ENCODE peak calls at places on chromosomes 3 and 15, in six cellular contexts. S is heart left ventricle, F is H54, I is lower leg skin, N is HCT116, C is endothelial cell of umbilical vein. Z is an unnamed sample.

GRCh38 chr15:73838795-73839565 is 34.4 kb upstream of the TBC1D21 start:
- DNase-seq in S (peak), F (no peak), I (no peak), N (no peak), C (no peak), Z (peak)

GRCh38 chr15:25249236-25250010 is 189.4 kb downstream of the UBE3A start:
- DNase-seq in S (peak), F (no peak), I (peak), N (no peak), C (no peak), Z (no peak)

GRCh38 chr3:11803977-11804903 is 42.4 kb downstream of the TAMM41 start:
- DNase-seq in S (no peak), F (peak), I (no peak), N (peak), C (peak), Z (no peak)

GRCh38 chr3:123759311-123759710 is 124.8 kb downstream of the MYLK start:
- DNase-seq in S (no peak), F (no peak), I (no peak), N (no peak), C (no peak), Z (no peak)

GRCh38 chr15:91790826-91791225 is 62.7 kb upstream of the SLCO3A1 start:
- DNase-seq in S (no peak), F (no peak), I (no peak), N (no peak), C (no peak), Z (no peak)

GRCh38 chr3:184335661-184336483 is 1.5 kb upstream of the FAM131A start:
- DNase-seq in S (peak), F (peak), I (peak), N (peak), C (peak), Z (peak)

GRCh38 chr3:53802256-53802880 is 43.9 kb downstream of the CHDH start:
- DNase-seq in S (no peak), F (no peak), I (no peak), N (no peak), C (no peak), Z (no peak)

GRCh38 chr3:155428558-155428957 is 135.1 kb upstream of the STRIT1 start:
- DNase-seq in S (no peak), F (no peak), I (no peak), N (no peak), C (no peak), Z (no peak)

GRCh38 chr3:127073931-127074820 is 91.3 kb downstream of the PLXNA1 start:
- DNase-seq in S (no peak), F (no peak), I (no peak), N (no peak), C (peak), Z (peak)

GRCh38 chr3:104629038-104629437 is 737.7 kb upstream of the ALCAM start:
- DNase-seq in S (no peak), F (peak), I (no peak), N (peak), C (peak), Z (no peak)

GRCh38 chr15:78684645-78685044 is 43.6 kb upstream of the CHRNB4 start:
- DNase-seq in S (no peak), F (no peak), I (peak), N (no peak), C (no peak), Z (no peak)

GRCh38 chr15:66780172-66780972 is 78.3 kb downstream of the SMAD6 start:
- DNase-seq in S (no peak), F (peak), I (no peak), N (no peak), C (no peak), Z (no peak)

GRCh38 chr3:55309336-55309735 is 177.8 kb downstream of the WNT5A start:
- DNase-seq in S (no peak), F (no peak), I (no peak), N (no peak), C (no peak), Z (no peak)

GRCh38 chr15:59996498-59997041 is 7.5 kb upstream of the FOXB1 start:
- DNase-seq in S (no peak), F (no peak), I (no peak), N (no peak), C (no peak), Z (no peak)

GRCh38 chr15:40697916-40698315 is 2.9 kb downstream of the RAD51 start:
- DNase-seq in S (no peak), F (no peak), I (no peak), N (no peak), C (no peak), Z (no peak)

GRCh38 chr15:70617076-70617910 is 146.1 kb downstream of the UACA start:
- DNase-seq in S (no peak), F (no peak), I (no peak), N (no peak), C (no peak), Z (no peak)

GRCh38 chr3:155110021-155110420 is 29.9 kb downstream of the MME start:
- DNase-seq in S (no peak), F (no peak), I (no peak), N (no peak), C (no peak), Z (no peak)

GRCh38 chr15:88983861-88984429 is 70.8 kb upstream of the MFGE8 start:
- DNase-seq in S (no peak), F (no peak), I (no peak), N (no peak), C (no peak), Z (no peak)

GRCh38 chr3:196016485-196016884 is 65.4 kb downstream of the TFRC start:
- DNase-seq in S (no peak), F (peak), I (no peak), N (no peak), C (no peak), Z (no peak)

GRCh38 chr3:139123377-139124095 is 78.8 kb upstream of the PRR23C start:
- DNase-seq in S (no peak), F (no peak), I (peak), N (no peak), C (no peak), Z (peak)

GRCh38 chr3:30894521-30895289 is at the start of gene GADL1:
- DNase-seq in S (peak), F (no peak), I (peak), N (no peak), C (peak), Z (peak)

GRCh38 chr3:48215876-48216275 is 7.4 kb upstream of the CAMP start:
- DNase-seq in S (peak), F (no peak), I (no peak), N (no peak), C (no peak), Z (no peak)

GRCh38 chr15:74337146-74337545 is 30.3 kb downstream of the CYP11A1 start:
- DNase-seq in S (no peak), F (no peak), I (no peak), N (no peak), C (no peak), Z (no peak)

DNA sequence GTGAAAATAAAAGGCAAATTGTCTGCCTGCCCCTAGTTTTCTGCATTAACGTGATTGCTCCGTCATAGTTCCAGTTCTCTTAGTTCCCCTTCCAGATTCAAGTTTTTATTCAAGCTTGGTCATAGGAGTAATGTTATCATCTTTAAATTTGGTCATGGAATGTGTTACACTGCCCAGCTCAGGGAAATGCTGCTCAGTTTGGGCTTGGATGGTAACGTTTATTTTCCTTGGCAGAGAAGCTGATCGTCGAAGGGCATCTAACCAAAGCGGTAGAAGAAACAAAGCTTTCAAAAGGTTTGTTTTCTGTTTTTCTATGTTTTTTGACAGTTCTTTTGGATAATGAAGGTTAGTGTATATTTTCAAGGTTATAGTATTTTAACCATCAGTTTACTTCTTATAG is 118.4 kb upstream of the FLNB start:
- DNase-seq in S (no peak), F (no peak), I (no peak), N (no peak), C (peak), Z (no peak)
- TF ChIP-seq POLR2A in S (peak), F (no peak), I (no peak), N (no peak), C (no peak), Z (no peak)

GRCh38 chr3:186080849-186081438 is 27.9 kb downstream of the ETV5 start:
- DNase-seq in S (no peak), F (no peak), I (no peak), N (no peak), C (no peak), Z (no peak)
- TF ChIP-seq POLR2A in S (no peak), F (no peak), I (no peak), N (no peak), C (no peak), Z (no peak)

DNA sequence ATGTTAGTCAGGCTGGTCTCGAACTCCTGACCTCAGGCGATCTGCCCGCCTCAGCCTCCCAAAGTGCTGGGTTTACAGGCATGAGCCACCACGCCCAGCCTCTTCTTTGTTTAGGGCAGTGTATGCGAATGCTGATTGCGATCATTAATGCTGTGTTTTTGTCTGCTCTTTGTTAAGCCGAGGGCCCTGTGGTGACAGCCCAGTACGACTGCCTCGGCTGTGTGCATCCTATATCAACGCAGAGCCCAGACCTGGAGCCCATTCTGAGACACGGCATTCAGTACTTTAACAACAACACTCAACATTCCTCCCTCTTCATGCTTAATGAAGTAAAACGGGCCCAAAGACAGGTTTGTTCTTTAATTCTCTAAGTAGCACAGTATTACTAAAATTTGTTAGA is 7.8 kb downstream of the KNG1 start:
- DNase-seq in S (no peak), F (no peak), I (no peak), N (no peak), C (no peak), Z (no peak)
- TF ChIP-seq POLR2A in S (no peak), F (no peak), I (no peak), N (no peak), C (no peak), Z (no peak)

GRCh38 chr3:134373278-134373941 is 837 bp downstream of the AMOTL2 start:
- DNase-seq in S (peak), F (peak), I (peak), N (no peak), C (peak), Z (peak)
- TF ChIP-seq POLR2A in S (peak), F (peak), I (no peak), N (no peak), C (peak), Z (peak)

GRCh38 chr3:39021465-39022274 is 30.1 kb downstream of the SCN11A start:
- DNase-seq in S (no peak), F (no peak), I (no peak), N (no peak), C (no peak), Z (no peak)

GRCh38 chr3:39021029-39021428 is 30.7 kb downstream of the SCN11A start:
- DNase-seq in S (no peak), F (no peak), I (no peak), N (no peak), C (no peak), Z (no peak)

GRCh38 chr3:39019299-39019698 is 32.4 kb downstream of the SCN11A start:
- DNase-seq in S (no peak), F (no peak), I (no peak), N (no peak), C (no peak), Z (no peak)

GRCh38 chr3:39024497-39024896 is 27.2 kb downstream of the SCN11A start:
- DNase-seq in S (no peak), F (no peak), I (no peak), N (no peak), C (no peak), Z (no peak)

DNA sequence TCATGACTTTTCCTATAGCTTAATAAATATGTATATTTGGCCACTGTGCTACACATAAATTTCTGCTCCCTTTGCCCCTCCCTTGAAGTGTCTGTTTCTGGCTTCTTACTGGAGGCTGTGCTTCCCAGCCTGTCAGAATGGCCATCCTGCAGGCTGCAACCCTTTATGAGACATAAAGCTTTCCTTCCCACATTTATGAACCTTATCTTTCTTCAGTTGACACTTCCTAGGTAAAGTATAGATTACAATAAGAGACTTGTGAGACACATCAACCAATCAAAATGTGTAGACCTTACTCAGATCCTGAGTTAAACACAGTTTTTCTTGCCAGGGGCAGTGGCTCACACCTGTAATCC is 29.5 kb downstream of the SCN11A start:
- DNase-seq in S (no peak), F (no peak), I (no peak), N (no peak), C (no peak), Z (no peak)
- TF ChIP-seq POLR2A in S (no peak), F (no peak), I (no peak), N (no peak), C (no peak), Z (no peak)

GRCh38 chr3:108589081-108589997 is at the start of the genes CIP2A and DZIP3:
- DNase-seq in S (peak), F (peak), I (peak), N (peak), C (peak), Z (peak)
- TF ChIP-seq POLR2A in S (peak), F (peak), I (no peak), N (peak), C (peak), Z (peak)

GRCh38 chr3:56829543-56829942 is 27.8 kb upstream of the ARHGEF3 start:
- DNase-seq in S (no peak), F (no peak), I (no peak), N (no peak), C (no peak), Z (no peak)
- TF ChIP-seq POLR2A in S (no peak), F (no peak), I (no peak), N (no peak), C (no peak), Z (no peak)

GRCh38 chr3:87227835-87228144 is 681 bp downstream of the CHMP2B start:
- DNase-seq in S (no peak), F (no peak), I (no peak), N (no peak), C (no peak), Z (no peak)

GRCh38 chr3:87228316-87228715 is 1.2 kb downstream of the CHMP2B start:
- DNase-seq in S (no peak), F (no peak), I (no peak), N (no peak), C (no peak), Z (no peak)

GRCh38 chr3:87229113-87229512 is 2.0 kb downstream of the CHMP2B start:
- DNase-seq in S (no peak), F (no peak), I (no peak), N (no peak), C (no peak), Z (no peak)

GRCh38 chr3:87225659-87226058 is 1.4 kb upstream of the CHMP2B start:
- DNase-seq in S (no peak), F (no peak), I (no peak), N (no peak), C (no peak), Z (no peak)

GRCh38 chr3:87227104-87227834 is at the start of gene CHMP2B:
- DNase-seq in S (peak), F (peak), I (peak), N (peak), C (peak), Z (peak)
- TF ChIP-seq POLR2A in S (peak), F (peak), I (peak), N (peak), C (peak), Z (peak)

GRCh38 chr3:125916376-125916978 is 52.5 kb upstream of the ROPN1B start:
- DNase-seq in S (no peak), F (peak), I (peak), N (peak), C (peak), Z (no peak)
- TF ChIP-seq POLR2A in S (no peak), F (peak), I (no peak), N (no peak), C (peak), Z (no peak)